ENCODE peak calls at places on chromosome 13, in six cellular contexts. One of them, this sample, is unnamed.

GRCh38 chr13:20206836-20207235 is 14.1 kb upstream of the GJB2 start:
- DNase-seq in B cell: no peak
- DNase-seq in LHCN-M2: no peak
- DNase-seq in activated CD4-positive, alpha-beta T cell treated with anti-CD3 and anti-CD28 coated beads, Interleukin-2, amount 50 U/mL, for 48 hours: no peak
- DNase-seq in cardiac fibroblast: no peak
- DNase-seq in SW 1271: no peak
- DNase-seq in this sample: no peak

GRCh38 chr13:30169442-30169841 is 137.9 kb downstream of the KATNAL1 start:
- DNase-seq in B cell: no peak
- DNase-seq in LHCN-M2: no peak
- DNase-seq in activated CD4-positive, alpha-beta T cell treated with anti-CD3 and anti-CD28 coated beads, Interleukin-2, amount 50 U/mL, for 48 hours: no peak
- DNase-seq in cardiac fibroblast: no peak
- DNase-seq in SW 1271: no peak
- DNase-seq in this sample: no peak

GRCh38 chr13:42526276-42526675 is 47.7 kb upstream of the TNFSF11 start:
- DNase-seq in B cell: no peak
- DNase-seq in LHCN-M2: no peak
- DNase-seq in activated CD4-positive, alpha-beta T cell treated with anti-CD3 and anti-CD28 coated beads, Interleukin-2, amount 50 U/mL, for 48 hours: no peak
- DNase-seq in cardiac fibroblast: no peak
- DNase-seq in SW 1271: no peak
- DNase-seq in this sample: no peak

GRCh38 chr13:111658150-111659100 is 338.0 kb downstream of the TEX29 start:
- DNase-seq in B cell: no peak
- DNase-seq in LHCN-M2: no peak
- DNase-seq in activated CD4-positive, alpha-beta T cell treated with anti-CD3 and anti-CD28 coated beads, Interleukin-2, amount 50 U/mL, for 48 hours: no peak
- DNase-seq in cardiac fibroblast: no peak
- DNase-seq in SW 1271: no peak
- DNase-seq in this sample: no peak

GRCh38 chr13:35500071-35500595 is 23.6 kb upstream of the MAB21L1 start:
- DNase-seq in B cell: no peak
- DNase-seq in LHCN-M2: no peak
- DNase-seq in activated CD4-positive, alpha-beta T cell treated with anti-CD3 and anti-CD28 coated beads, Interleukin-2, amount 50 U/mL, for 48 hours: no peak
- DNase-seq in cardiac fibroblast: no peak
- DNase-seq in SW 1271: no peak
- DNase-seq in this sample: no peak

GRCh38 chr13:112510987-112511715 is 76.8 kb downstream of the TUBGCP3 start:
- DNase-seq in B cell: no peak
- DNase-seq in LHCN-M2: peak
- DNase-seq in activated CD4-positive, alpha-beta T cell treated with anti-CD3 and anti-CD28 coated beads, Interleukin-2, amount 50 U/mL, for 48 hours: no peak
- DNase-seq in cardiac fibroblast: no peak
- DNase-seq in SW 1271: no peak
- DNase-seq in this sample: no peak

GRCh38 chr13:110187501-110188161 is 119.3 kb downstream of the COL4A1 start:
- DNase-seq in B cell: no peak
- DNase-seq in LHCN-M2: peak
- DNase-seq in activated CD4-positive, alpha-beta T cell treated with anti-CD3 and anti-CD28 coated beads, Interleukin-2, amount 50 U/mL, for 48 hours: no peak
- DNase-seq in cardiac fibroblast: peak
- DNase-seq in SW 1271: no peak
- DNase-seq in this sample: peak

GRCh38 chr13:44768775-44769578 is 192.8 kb upstream of the TSC22D1 start:
- DNase-seq in B cell: no peak
- DNase-seq in LHCN-M2: no peak
- DNase-seq in activated CD4-positive, alpha-beta T cell treated with anti-CD3 and anti-CD28 coated beads, Interleukin-2, amount 50 U/mL, for 48 hours: peak
- DNase-seq in cardiac fibroblast: peak
- DNase-seq in SW 1271: no peak
- DNase-seq in this sample: no peak

GRCh38 chr13:105538346-105538745 is 997.1 kb downstream of the EFNB2 start:
- DNase-seq in B cell: no peak
- DNase-seq in LHCN-M2: no peak
- DNase-seq in activated CD4-positive, alpha-beta T cell treated with anti-CD3 and anti-CD28 coated beads, Interleukin-2, amount 50 U/mL, for 48 hours: no peak
- DNase-seq in cardiac fibroblast: no peak
- DNase-seq in SW 1271: no peak
- DNase-seq in this sample: no peak

GRCh38 chr13:60986301-60986700 is 429.3 kb downstream of the PCDH20 start:
- DNase-seq in B cell: no peak
- DNase-seq in LHCN-M2: no peak
- DNase-seq in activated CD4-positive, alpha-beta T cell treated with anti-CD3 and anti-CD28 coated beads, Interleukin-2, amount 50 U/mL, for 48 hours: no peak
- DNase-seq in cardiac fibroblast: no peak
- DNase-seq in SW 1271: no peak
- DNase-seq in this sample: no peak

GRCh38 chr13:110108348-110109139 is 198.4 kb downstream of the COL4A1 start:
- DNase-seq in B cell: no peak
- DNase-seq in LHCN-M2: peak
- DNase-seq in activated CD4-positive, alpha-beta T cell treated with anti-CD3 and anti-CD28 coated beads, Interleukin-2, amount 50 U/mL, for 48 hours: no peak
- DNase-seq in cardiac fibroblast: peak
- DNase-seq in SW 1271: no peak
- DNase-seq in this sample: peak

GRCh38 chr13:113410472-113411201 is 42.7 kb downstream of the ADPRHL1 start:
- DNase-seq in B cell: no peak
- DNase-seq in LHCN-M2: peak
- DNase-seq in activated CD4-positive, alpha-beta T cell treated with anti-CD3 and anti-CD28 coated beads, Interleukin-2, amount 50 U/mL, for 48 hours: no peak
- DNase-seq in cardiac fibroblast: peak
- DNase-seq in SW 1271: peak
- DNase-seq in this sample: peak

GRCh38 chr13:111390522-111391270 is 70.3 kb downstream of the TEX29 start:
- DNase-seq in B cell: no peak
- DNase-seq in LHCN-M2: no peak
- DNase-seq in activated CD4-positive, alpha-beta T cell treated with anti-CD3 and anti-CD28 coated beads, Interleukin-2, amount 50 U/mL, for 48 hours: no peak
- DNase-seq in cardiac fibroblast: no peak
- DNase-seq in SW 1271: no peak
- DNase-seq in this sample: no peak

GRCh38 chr13:79405501-79405830 is 589 bp downstream of the RBM26 start:
- DNase-seq in B cell: no peak
- DNase-seq in LHCN-M2: peak
- DNase-seq in activated CD4-positive, alpha-beta T cell treated with anti-CD3 and anti-CD28 coated beads, Interleukin-2, amount 50 U/mL, for 48 hours: no peak
- DNase-seq in cardiac fibroblast: peak
- DNase-seq in SW 1271: no peak
- DNase-seq in this sample: no peak

GRCh38 chr13:109673477-109673876 is 112.9 kb downstream of the IRS2 start:
- DNase-seq in B cell: no peak
- DNase-seq in LHCN-M2: peak
- DNase-seq in activated CD4-positive, alpha-beta T cell treated with anti-CD3 and anti-CD28 coated beads, Interleukin-2, amount 50 U/mL, for 48 hours: no peak
- DNase-seq in cardiac fibroblast: peak
- DNase-seq in SW 1271: no peak
- DNase-seq in this sample: peak

GRCh38 chr13:110404321-110404720 is 97.2 kb downstream of the COL4A2 start:
- DNase-seq in B cell: no peak
- DNase-seq in LHCN-M2: no peak
- DNase-seq in activated CD4-positive, alpha-beta T cell treated with anti-CD3 and anti-CD28 coated beads, Interleukin-2, amount 50 U/mL, for 48 hours: no peak
- DNase-seq in cardiac fibroblast: no peak
- DNase-seq in SW 1271: no peak
- DNase-seq in this sample: no peak

GRCh38 chr13:98214707-98215106 is 37.6 kb upstream of the RNF113B start:
- DNase-seq in B cell: no peak
- DNase-seq in LHCN-M2: no peak
- DNase-seq in activated CD4-positive, alpha-beta T cell treated with anti-CD3 and anti-CD28 coated beads, Interleukin-2, amount 50 U/mL, for 48 hours: no peak
- DNase-seq in cardiac fibroblast: no peak
- DNase-seq in SW 1271: no peak
- DNase-seq in this sample: no peak

GRCh38 chr13:93963266-93964131 is 516.0 kb downstream of the DCT start:
- DNase-seq in B cell: no peak
- DNase-seq in LHCN-M2: peak
- DNase-seq in activated CD4-positive, alpha-beta T cell treated with anti-CD3 and anti-CD28 coated beads, Interleukin-2, amount 50 U/mL, for 48 hours: no peak
- DNase-seq in cardiac fibroblast: peak
- DNase-seq in SW 1271: peak
- DNase-seq in this sample: peak

GRCh38 chr13:21075303-21076264 is 14.2 kb upstream of the LATS2 start:
- DNase-seq in B cell: peak
- DNase-seq in LHCN-M2: no peak
- DNase-seq in activated CD4-positive, alpha-beta T cell treated with anti-CD3 and anti-CD28 coated beads, Interleukin-2, amount 50 U/mL, for 48 hours: no peak
- DNase-seq in cardiac fibroblast: peak
- DNase-seq in SW 1271: no peak
- DNase-seq in this sample: peak

This sample was measured in fibroblast of lung.